ENCODE peak calls at places on chromosomes 5 and 9, in eight cellular contexts. One of them, this sample, is unnamed.

GRCh38 chr5:108339220-108339619 is 42.7 kb downstream of the FBXL17 start:
- DNase-seq in uterus: no peak
- DNase-seq in choroid plexus epithelial cell: no peak
- DNase-seq in upper lobe of right lung: no peak
- DNase-seq in PC-3: peak; percentile 73
- DNase-seq in HepG2: no peak
- DNase-seq in brain microvascular endothelial cell: no peak
- DNase-seq in GM12865: no peak
- DNase-seq in this sample: no peak

GRCh38 chr5:123496892-123497291 is 15.1 kb upstream of the CSNK1G3 start:
- DNase-seq in uterus: no peak
- DNase-seq in choroid plexus epithelial cell: peak; percentile 60
- DNase-seq in upper lobe of right lung: no peak
- DNase-seq in PC-3: no peak
- DNase-seq in HepG2: no peak
- DNase-seq in brain microvascular endothelial cell: no peak
- DNase-seq in GM12865: no peak
- DNase-seq in this sample: no peak

GRCh38 chr9:82334286-82334685 is 345.7 kb downstream of the SPATA31D1 start:
- DNase-seq in uterus: no peak
- DNase-seq in choroid plexus epithelial cell: peak; percentile 32
- DNase-seq in upper lobe of right lung: no peak
- DNase-seq in PC-3: no peak
- DNase-seq in HepG2: no peak
- DNase-seq in brain microvascular endothelial cell: no peak
- DNase-seq in GM12865: no peak
- DNase-seq in this sample: no peak

GRCh38 chr9:124695280-124695890 is 75.7 kb downstream of the NR6A1 start:
- DNase-seq in uterus: no peak
- DNase-seq in choroid plexus epithelial cell: peak; percentile 73
- DNase-seq in upper lobe of right lung: no peak
- DNase-seq in PC-3: no peak
- DNase-seq in HepG2: no peak
- DNase-seq in brain microvascular endothelial cell: peak; percentile 83
- DNase-seq in GM12865: no peak
- DNase-seq in this sample: no peak

GRCh38 chr5:28685794-28686193 is 1647.4 kb upstream of the CDH9 start:
- DNase-seq in uterus: no peak
- DNase-seq in choroid plexus epithelial cell: no peak
- DNase-seq in upper lobe of right lung: no peak
- DNase-seq in PC-3: no peak
- DNase-seq in HepG2: no peak
- DNase-seq in brain microvascular endothelial cell: no peak
- DNase-seq in GM12865: no peak
- DNase-seq in this sample: no peak

GRCh38 chr5:170606939-170607338 is 103.1 kb downstream of the KCNIP1 start:
- DNase-seq in uterus: no peak
- DNase-seq in choroid plexus epithelial cell: no peak
- DNase-seq in upper lobe of right lung: no peak
- DNase-seq in PC-3: no peak
- DNase-seq in HepG2: no peak
- DNase-seq in brain microvascular endothelial cell: no peak
- DNase-seq in GM12865: no peak
- DNase-seq in this sample: no peak

GRCh38 chr9:130346431-130346830 is 80.9 kb downstream of the HMCN2 start:
- DNase-seq in uterus: no peak
- DNase-seq in choroid plexus epithelial cell: no peak
- DNase-seq in upper lobe of right lung: no peak
- DNase-seq in PC-3: no peak
- DNase-seq in HepG2: no peak
- DNase-seq in brain microvascular endothelial cell: no peak
- DNase-seq in GM12865: no peak
- DNase-seq in this sample: no peak

GRCh38 chr9:135480071-135480941 is 724 bp downstream of the PPP1R26 start:
- DNase-seq in uterus: no peak
- DNase-seq in choroid plexus epithelial cell: peak; percentile 43
- DNase-seq in upper lobe of right lung: peak; percentile 78
- DNase-seq in PC-3: peak; percentile 52
- DNase-seq in HepG2: peak; percentile 38
- DNase-seq in brain microvascular endothelial cell: peak; percentile 20
- DNase-seq in GM12865: no peak
- DNase-seq in this sample: peak; percentile 48

GRCh38 chr9:90442738-90443137 is 199.9 kb downstream of the DIRAS2 start:
- DNase-seq in uterus: no peak
- DNase-seq in choroid plexus epithelial cell: no peak
- DNase-seq in upper lobe of right lung: no peak
- DNase-seq in PC-3: no peak
- DNase-seq in HepG2: no peak
- DNase-seq in brain microvascular endothelial cell: no peak
- DNase-seq in GM12865: no peak
- DNase-seq in this sample: no peak

GRCh38 chr9:72383978-72384709 is 19.1 kb upstream of the ZFAND5 start:
- DNase-seq in uterus: no peak
- DNase-seq in choroid plexus epithelial cell: peak; percentile 86
- DNase-seq in upper lobe of right lung: no peak
- DNase-seq in PC-3: peak; percentile 26
- DNase-seq in HepG2: no peak
- DNase-seq in brain microvascular endothelial cell: peak; percentile 82
- DNase-seq in GM12865: no peak
- DNase-seq in this sample: no peak

GRCh38 chr5:79418276-79418675 is 95.7 kb downstream of the HOMER1 start:
- DNase-seq in uterus: no peak
- DNase-seq in choroid plexus epithelial cell: no peak
- DNase-seq in upper lobe of right lung: no peak
- DNase-seq in PC-3: peak; percentile 1
- DNase-seq in HepG2: no peak
- DNase-seq in brain microvascular endothelial cell: peak; percentile 7
- DNase-seq in GM12865: no peak
- DNase-seq in this sample: no peak

GRCh38 chr5:174419523-174420132 is 304.8 kb upstream of the MSX2 start:
- DNase-seq in uterus: peak; percentile 71
- DNase-seq in choroid plexus epithelial cell: peak; percentile 97
- DNase-seq in upper lobe of right lung: peak; percentile 94
- DNase-seq in PC-3: peak; percentile 87
- DNase-seq in HepG2: peak; percentile 57
- DNase-seq in brain microvascular endothelial cell: peak; percentile 87
- DNase-seq in GM12865: peak; percentile 89
- DNase-seq in this sample: peak; percentile 72

GRCh38 chr5:56465757-56466127 is 232.6 kb upstream of the ANKRD55 start:
- DNase-seq in uterus: no peak
- DNase-seq in choroid plexus epithelial cell: no peak
- DNase-seq in upper lobe of right lung: no peak
- DNase-seq in PC-3: no peak
- DNase-seq in HepG2: peak; percentile 36
- DNase-seq in brain microvascular endothelial cell: no peak
- DNase-seq in GM12865: no peak
- DNase-seq in this sample: no peak

DNA sequence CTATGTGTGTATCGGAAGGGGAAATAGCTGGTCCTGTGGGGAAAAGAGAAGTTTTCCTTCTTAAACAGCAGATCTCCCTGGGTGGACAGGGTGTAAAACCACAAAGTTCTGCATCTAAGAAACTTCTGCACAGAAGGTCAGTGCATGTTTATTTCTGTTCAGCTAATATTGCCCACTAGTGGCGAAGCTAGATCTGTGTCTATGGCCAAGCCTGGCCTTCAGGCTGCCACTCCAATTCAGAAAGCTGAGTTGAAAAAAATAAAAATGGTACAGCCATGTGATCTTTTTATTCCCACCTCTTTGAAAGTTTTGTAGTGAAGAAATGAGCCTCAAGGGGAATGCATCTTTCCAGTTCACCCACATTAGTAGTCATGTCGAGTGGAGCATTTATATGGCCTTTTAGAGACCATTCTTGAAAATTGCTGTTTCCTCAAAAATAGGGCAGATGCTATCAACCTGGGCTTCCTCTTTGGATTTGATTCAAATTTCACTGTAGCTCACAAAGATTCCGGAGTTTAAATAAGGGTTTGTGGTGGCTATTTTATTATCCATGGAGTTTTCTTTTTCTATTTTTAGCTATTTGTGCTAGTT is 488.0 kb downstream of the PRELID2 start:
- DNase-seq in uterus: no peak
- DNase-seq in choroid plexus epithelial cell: peak; percentile 94
- DNase-seq in upper lobe of right lung: no peak
- DNase-seq in PC-3: peak; percentile 51
- DNase-seq in HepG2: peak; percentile 9
- DNase-seq in brain microvascular endothelial cell: peak; percentile 85
- DNase-seq in GM12865: peak; percentile 10
- DNase-seq in this sample: no peak
- TF ChIP-seq CTCF in uterus: no peak
- TF ChIP-seq CTCF in choroid plexus epithelial cell: peak; percentile 93
- TF ChIP-seq CTCF in upper lobe of right lung: peak; percentile 44
- TF ChIP-seq CTCF in PC-3: peak; percentile 61
- TF ChIP-seq CTCF in HepG2: peak; percentile 58
- TF ChIP-seq CTCF in brain microvascular endothelial cell: peak; percentile 89
- TF ChIP-seq CTCF in GM12865: peak; percentile 37
- TF ChIP-seq CTCF in this sample: peak; percentile 61

DNA sequence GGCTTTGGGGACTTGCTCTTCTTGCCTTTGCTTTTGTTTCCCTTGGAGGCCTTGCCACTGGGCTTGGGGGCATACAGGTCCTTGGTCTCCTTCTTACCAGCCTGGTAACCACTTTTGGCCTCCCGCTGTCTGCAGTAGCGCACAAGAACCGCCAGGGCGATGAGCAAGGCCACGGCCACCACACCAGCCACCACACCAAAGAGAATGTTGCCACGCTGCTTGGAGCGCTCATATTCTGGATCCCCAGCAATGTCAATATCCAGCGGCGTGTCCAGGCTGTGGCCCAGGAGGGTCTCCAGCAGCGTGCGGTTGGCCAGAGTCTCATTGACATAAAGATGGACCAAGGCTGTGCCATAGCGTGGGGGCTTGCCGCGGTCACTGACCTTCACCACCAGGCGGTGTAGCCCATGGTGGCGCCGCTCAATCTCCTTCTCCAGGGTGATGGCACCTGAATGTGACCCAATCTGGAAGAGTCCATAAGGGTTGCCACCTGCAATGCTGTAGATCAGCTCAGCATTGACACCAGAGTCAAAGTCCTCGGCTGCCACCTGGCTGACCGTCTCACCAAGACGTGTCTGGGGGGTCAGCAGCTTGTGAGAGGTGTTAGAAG is 14.5 kb downstream of the PCDH1 start:
- DNase-seq in uterus: no peak
- DNase-seq in choroid plexus epithelial cell: no peak
- DNase-seq in upper lobe of right lung: no peak
- DNase-seq in PC-3: no peak
- DNase-seq in HepG2: no peak
- DNase-seq in brain microvascular endothelial cell: no peak
- DNase-seq in GM12865: no peak
- DNase-seq in this sample: no peak
- TF ChIP-seq CTCF in uterus: no peak
- TF ChIP-seq CTCF in choroid plexus epithelial cell: no peak
- TF ChIP-seq CTCF in upper lobe of right lung: no peak
- TF ChIP-seq CTCF in PC-3: no peak
- TF ChIP-seq CTCF in HepG2: no peak
- TF ChIP-seq CTCF in brain microvascular endothelial cell: no peak
- TF ChIP-seq CTCF in GM12865: peak; percentile 22
- TF ChIP-seq CTCF in this sample: no peak

GRCh38 chr9:109974918-109975276 is 194.9 kb downstream of the PALM2AKAP2 start:
- DNase-seq in uterus: no peak
- DNase-seq in choroid plexus epithelial cell: no peak
- DNase-seq in upper lobe of right lung: no peak
- DNase-seq in PC-3: no peak
- DNase-seq in HepG2: no peak
- DNase-seq in brain microvascular endothelial cell: no peak
- DNase-seq in GM12865: no peak
- DNase-seq in this sample: no peak

GRCh38 chr9:109974143-109974917 is 194.3 kb downstream of the PALM2AKAP2 start:
- DNase-seq in uterus: no peak
- DNase-seq in choroid plexus epithelial cell: no peak
- DNase-seq in upper lobe of right lung: no peak
- DNase-seq in PC-3: no peak
- DNase-seq in HepG2: no peak
- DNase-seq in brain microvascular endothelial cell: no peak
- DNase-seq in GM12865: peak; percentile 96
- DNase-seq in this sample: peak; percentile 69

GRCh38 chr9:109973336-109973735 is 193.3 kb downstream of the PALM2AKAP2 start:
- DNase-seq in uterus: no peak
- DNase-seq in choroid plexus epithelial cell: no peak
- DNase-seq in upper lobe of right lung: no peak
- DNase-seq in PC-3: no peak
- DNase-seq in HepG2: no peak
- DNase-seq in brain microvascular endothelial cell: no peak
- DNase-seq in GM12865: peak; percentile 35
- DNase-seq in this sample: no peak

GRCh38 chr9:109971226-109971625 is 191.2 kb downstream of the PALM2AKAP2 start:
- DNase-seq in uterus: no peak
- DNase-seq in choroid plexus epithelial cell: no peak
- DNase-seq in upper lobe of right lung: no peak
- DNase-seq in PC-3: no peak
- DNase-seq in HepG2: no peak
- DNase-seq in brain microvascular endothelial cell: no peak
- DNase-seq in GM12865: no peak
- DNase-seq in this sample: no peak

DNA sequence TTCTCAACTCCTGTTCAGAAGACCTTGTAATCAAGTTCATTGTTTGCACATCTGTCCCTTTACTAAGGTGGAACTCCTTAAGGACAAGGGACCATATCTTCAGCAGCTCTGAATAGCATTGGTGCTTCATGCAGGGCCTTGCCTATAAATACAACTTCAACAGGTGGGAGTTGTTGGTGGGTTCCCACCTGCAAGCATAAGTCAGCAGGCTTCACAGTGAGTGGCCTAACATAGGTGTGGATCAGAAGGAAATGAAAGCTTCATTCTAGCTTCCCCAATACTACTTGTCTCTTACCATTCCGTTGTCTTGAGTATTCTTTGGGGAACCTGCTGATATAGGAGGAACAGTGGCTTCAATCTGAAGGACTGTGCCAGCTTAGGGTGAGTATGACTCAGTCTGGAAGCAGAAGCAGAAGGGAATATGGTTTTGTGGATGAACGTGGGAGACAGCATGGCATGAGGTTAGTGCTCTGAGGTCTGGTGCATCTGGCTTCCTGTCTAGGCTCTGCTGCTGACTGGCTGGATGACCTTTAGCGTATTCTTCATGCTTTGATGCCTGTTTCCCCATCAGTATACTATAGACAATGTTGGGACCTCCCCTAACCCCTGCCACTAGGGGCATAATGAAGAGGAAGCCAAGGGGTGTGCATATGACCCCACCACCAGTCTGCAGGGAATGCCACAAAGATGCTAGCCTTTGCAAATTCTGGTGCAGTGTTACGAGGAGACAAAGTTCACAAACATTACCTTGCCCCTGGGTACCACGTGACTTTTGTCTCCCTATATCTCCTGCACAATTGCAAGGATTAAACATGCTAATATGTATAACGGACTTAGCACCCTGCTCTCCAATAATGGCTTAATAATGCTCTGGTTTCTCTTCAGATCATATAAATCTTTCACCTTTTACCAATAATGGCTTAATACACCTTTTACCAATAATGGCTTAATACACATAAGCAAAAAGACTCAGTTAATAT is 192.3 kb downstream of the PALM2AKAP2 start:
- DNase-seq in uterus: no peak
- DNase-seq in choroid plexus epithelial cell: no peak
- DNase-seq in upper lobe of right lung: no peak
- DNase-seq in PC-3: no peak
- DNase-seq in HepG2: no peak
- DNase-seq in brain microvascular endothelial cell: no peak
- DNase-seq in GM12865: peak; percentile 84
- DNase-seq in this sample: no peak
- TF ChIP-seq CTCF in uterus: no peak
- TF ChIP-seq CTCF in choroid plexus epithelial cell: peak; percentile 10
- TF ChIP-seq CTCF in upper lobe of right lung: no peak
- TF ChIP-seq CTCF in PC-3: no peak
- TF ChIP-seq CTCF in HepG2: no peak
- TF ChIP-seq CTCF in brain microvascular endothelial cell: peak; percentile 32
- TF ChIP-seq CTCF in GM12865: peak; percentile 53
- TF ChIP-seq CTCF in this sample: peak; percentile 41

GRCh38 chr5:33650911-33651310 is 210.1 kb downstream of the TARS1 start:
- DNase-seq in uterus: no peak
- DNase-seq in choroid plexus epithelial cell: peak; percentile 52
- DNase-seq in upper lobe of right lung: no peak
- DNase-seq in PC-3: peak; percentile 74
- DNase-seq in HepG2: no peak
- DNase-seq in brain microvascular endothelial cell: no peak
- DNase-seq in GM12865: no peak
- DNase-seq in this sample: no peak
- TF ChIP-seq CTCF in uterus: no peak
- TF ChIP-seq CTCF in choroid plexus epithelial cell: no peak
- TF ChIP-seq CTCF in upper lobe of right lung: no peak
- TF ChIP-seq CTCF in PC-3: no peak
- TF ChIP-seq CTCF in HepG2: no peak
- TF ChIP-seq CTCF in brain microvascular endothelial cell: no peak
- TF ChIP-seq CTCF in GM12865: no peak
- TF ChIP-seq CTCF in this sample: no peak

This sample was measured in GM13977.